ENCODE peak calls at places on chromosomes 12 and 14, in seven cellular contexts. N is H7; J is caudate nucleus; G is iris pigment epithelial cell; C is effector memory CD8-positive, alpha-beta T cell; E is DMS153; H is fibroblast of mammary gland. I is an unnamed sample.

GRCh38 chr14:105315211-105315721 is 718 bp downstream of the PACS2 start:
- DNase-seq in N (peak), J (peak), G (peak), C (peak), E (no peak), H (no peak), I (peak)

GRCh38 chr14:77547512-77547911 is 48.9 kb upstream of the ISM2 start:
- DNase-seq in N (no peak), J (no peak), G (no peak), C (no peak), E (no peak), H (no peak), I (no peak)

GRCh38 chr14:20998674-20999366 is at the start of gene SLC39A2:
- DNase-seq in N (peak), J (no peak), G (peak), C (no peak), E (no peak), H (peak), I (peak)

GRCh38 chr12:132289356-132290202 is 39.8 kb downstream of the GALNT9 start:
- DNase-seq in N (no peak), J (no peak), G (no peak), C (no peak), E (no peak), H (no peak), I (no peak)

GRCh38 chr14:89429206-89430091 is 12.4 kb upstream of the FOXN3 start:
- DNase-seq in N (no peak), J (no peak), G (no peak), C (peak), E (peak), H (no peak), I (no peak)

GRCh38 chr14:85093631-85094330 is 436.2 kb upstream of the FLRT2 start:
- DNase-seq in N (no peak), J (no peak), G (peak), C (no peak), E (no peak), H (peak), I (no peak)

GRCh38 chr14:91103116-91103515 is 10.8 kb upstream of the DGLUCY start:
- DNase-seq in N (no peak), J (no peak), G (no peak), C (no peak), E (no peak), H (no peak), I (no peak)

GRCh38 chr12:124535066-124535740 is 32.2 kb downstream of the NCOR2 start:
- DNase-seq in N (no peak), J (no peak), G (no peak), C (no peak), E (no peak), H (no peak), I (no peak)

GRCh38 chr14:90382491-90383125 is 14.2 kb upstream of the CALM1 start:
- DNase-seq in N (no peak), J (peak), G (peak), C (peak), E (peak), H (peak), I (peak)

GRCh38 chr14:98840076-98840475 is 431.9 kb downstream of the BCL11B start:
- DNase-seq in N (no peak), J (no peak), G (no peak), C (no peak), E (no peak), H (no peak), I (no peak)

GRCh38 chr14:102020058-102020971 is 55.9 kb downstream of the DYNC1H1 start:
- DNase-seq in N (no peak), J (no peak), G (peak), C (no peak), E (no peak), H (peak), I (peak)

GRCh38 chr14:106657460-106657859 is 1131.1 kb downstream of the TMEM121 start:
- DNase-seq in N (no peak), J (no peak), G (no peak), C (peak), E (peak), H (no peak), I (no peak)

GRCh38 chr12:46535907-46536306 is 163.3 kb upstream of the SLC38A2 start:
- DNase-seq in N (no peak), J (no peak), G (no peak), C (no peak), E (no peak), H (no peak), I (no peak)

GRCh38 chr12:69900720-69901131 is 75.7 kb downstream of the MYRFL start:
- DNase-seq in N (peak), J (peak), G (peak), C (peak), E (peak), H (peak), I (peak)

GRCh38 chr12:9793774-9794395 is 33.2 kb upstream of the CD69 start:
- DNase-seq in N (no peak), J (no peak), G (no peak), C (no peak), E (no peak), H (no peak), I (no peak)

GRCh38 chr12:116397148-116397547 is 119.7 kb upstream of the MED13L start:
- DNase-seq in N (no peak), J (no peak), G (peak), C (no peak), E (no peak), H (peak), I (no peak)

GRCh38 chr12:93379432-93380308 is 1.9 kb downstream of the NUDT4 start:
- DNase-seq in N (no peak), J (no peak), G (no peak), C (no peak), E (no peak), H (no peak), I (no peak)

GRCh38 chr14:32693114-32693513 is 245.6 kb upstream of the NPAS3 start:
- DNase-seq in N (peak), J (no peak), G (peak), C (no peak), E (no peak), H (peak), I (no peak)

GRCh38 chr12:124130717-124131670 is 158.0 kb downstream of the ZNF664 start:
- DNase-seq in N (no peak), J (no peak), G (no peak), C (no peak), E (peak), H (no peak), I (no peak)

GRCh38 chr12:65903680-65904403 is 79.6 kb downstream of the HMGA2 start:
- DNase-seq in N (no peak), J (no peak), G (no peak), C (no peak), E (no peak), H (no peak), I (no peak)

GRCh38 chr12:113422030-113422900 is at the start of gene SDSL:
- DNase-seq in N (peak), J (peak), G (peak), C (peak), E (peak), H (peak), I (peak)

GRCh38 chr14:94656043-94656442 is 43.9 kb downstream of the SERPINA3 start:
- DNase-seq in N (no peak), J (no peak), G (no peak), C (no peak), E (no peak), H (no peak), I (no peak)

GRCh38 chr12:4011597-4011996 is 138.4 kb upstream of the PARP11 start:
- DNase-seq in N (no peak), J (no peak), G (peak), C (no peak), E (no peak), H (no peak), I (peak)

GRCh38 chr12:28253175-28253641 is 63.0 kb downstream of the CCDC91 start:
- DNase-seq in N (no peak), J (no peak), G (peak), C (peak), E (no peak), H (peak), I (peak)

GRCh38 chr14:84298738-84299137 is 1231.2 kb upstream of the FLRT2 start:
- DNase-seq in N (no peak), J (no peak), G (no peak), C (no peak), E (no peak), H (no peak), I (no peak)

GRCh38 chr12:16610006-16610520 is 4.1 kb upstream of the LMO3 start:
- DNase-seq in N (no peak), J (no peak), G (no peak), C (no peak), E (no peak), H (no peak), I (no peak)

GRCh38 chr12:45727994-45728624 is 1.4 kb upstream of the ARID2 start:
- DNase-seq in N (no peak), J (no peak), G (peak), C (no peak), E (no peak), H (no peak), I (no peak)

GRCh38 chr12:83389237-83389996 is 702.7 kb downstream of the TMTC2 start:
- DNase-seq in N (peak), J (no peak), G (no peak), C (no peak), E (no peak), H (no peak), I (no peak)

GRCh38 chr12:21823581-21823980 is 49.1 kb upstream of the KCNJ8 start:
- DNase-seq in N (no peak), J (no peak), G (no peak), C (no peak), E (no peak), H (peak), I (no peak)

GRCh38 chr14:95495538-95496025 is 20.9 kb downstream of the SYNE3 start:
- DNase-seq in N (no peak), J (no peak), G (no peak), C (no peak), E (no peak), H (no peak), I (no peak)

GRCh38 chr14:95619785-95620417 is 66.3 kb upstream of the TCL1B start:
- DNase-seq in N (peak), J (no peak), G (no peak), C (no peak), E (peak), H (no peak), I (no peak)

GRCh38 chr14:28651148-28651547 is 115.4 kb upstream of the FOXG1 start:
- DNase-seq in N (peak), J (no peak), G (peak), C (no peak), E (no peak), H (peak), I (peak)

GRCh38 chr12:47985596-47986265 is 18.5 kb downstream of the COL2A1 start:
- DNase-seq in N (no peak), J (no peak), G (no peak), C (no peak), E (no peak), H (no peak), I (no peak)

GRCh38 chr14:61705017-61705416 is 9.7 kb downstream of the HIF1A start:
- DNase-seq in N (no peak), J (no peak), G (no peak), C (no peak), E (no peak), H (no peak), I (no peak)

I was measured in foreskin keratinocyte.